ENCODE peak calls at places on chromosomes 11 and 22, in six cellular contexts. Z is HFF-Myc; A is left ventricle myocardium inferior; C is cardiac fibroblast; G is thyroid gland; V is CD8-positive, alpha-beta T cell. P is an unnamed sample.

GRCh38 chr11:86497310-86497709 is 122.6 kb downstream of the CCDC81 start:
- DNase-seq in Z (no peak), A (no peak), C (peak), G (no peak), V (no peak), P (no peak)

GRCh38 chr11:96627379-96627778 is 237.6 kb downstream of the JRKL start:
- DNase-seq in Z (no peak), A (no peak), C (no peak), G (no peak), V (no peak), P (no peak)

GRCh38 chr22:47333625-47334024 is 571.2 kb downstream of the TBC1D22A start:
- DNase-seq in Z (peak), A (no peak), C (peak), G (no peak), V (no peak), P (no peak)

GRCh38 chr11:11998091-11998781 is 10.2 kb downstream of the DKK3 start:
- DNase-seq in Z (peak), A (no peak), C (peak), G (no peak), V (no peak), P (peak)

GRCh38 chr11:116499396-116500001 is 273.3 kb downstream of the BUD13 start:
- DNase-seq in Z (peak), A (peak), C (peak), G (peak), V (no peak), P (peak)

GRCh38 chr22:19611590-19611989 is 87.4 kb upstream of the CLDN5 start:
- DNase-seq in Z (no peak), A (no peak), C (no peak), G (no peak), V (no peak), P (no peak)

GRCh38 chr22:43853328-43853931 is 8.9 kb downstream of the SULT4A1 start:
- DNase-seq in Z (no peak), A (no peak), C (no peak), G (no peak), V (no peak), P (no peak)

GRCh38 chr22:35977136-35977535 is 51.5 kb downstream of the RBFOX2 start:
- DNase-seq in Z (no peak), A (no peak), C (peak), G (no peak), V (no peak), P (no peak)

GRCh38 chr22:22171357-22172218 is 73.0 kb upstream of the VPREB1 start:
- DNase-seq in Z (no peak), A (no peak), C (peak), G (no peak), V (no peak), P (no peak)
- TF ChIP-seq CTCF in Z (peak), A (peak), C (peak), G (no peak), V (no peak), P (peak)

DNA sequence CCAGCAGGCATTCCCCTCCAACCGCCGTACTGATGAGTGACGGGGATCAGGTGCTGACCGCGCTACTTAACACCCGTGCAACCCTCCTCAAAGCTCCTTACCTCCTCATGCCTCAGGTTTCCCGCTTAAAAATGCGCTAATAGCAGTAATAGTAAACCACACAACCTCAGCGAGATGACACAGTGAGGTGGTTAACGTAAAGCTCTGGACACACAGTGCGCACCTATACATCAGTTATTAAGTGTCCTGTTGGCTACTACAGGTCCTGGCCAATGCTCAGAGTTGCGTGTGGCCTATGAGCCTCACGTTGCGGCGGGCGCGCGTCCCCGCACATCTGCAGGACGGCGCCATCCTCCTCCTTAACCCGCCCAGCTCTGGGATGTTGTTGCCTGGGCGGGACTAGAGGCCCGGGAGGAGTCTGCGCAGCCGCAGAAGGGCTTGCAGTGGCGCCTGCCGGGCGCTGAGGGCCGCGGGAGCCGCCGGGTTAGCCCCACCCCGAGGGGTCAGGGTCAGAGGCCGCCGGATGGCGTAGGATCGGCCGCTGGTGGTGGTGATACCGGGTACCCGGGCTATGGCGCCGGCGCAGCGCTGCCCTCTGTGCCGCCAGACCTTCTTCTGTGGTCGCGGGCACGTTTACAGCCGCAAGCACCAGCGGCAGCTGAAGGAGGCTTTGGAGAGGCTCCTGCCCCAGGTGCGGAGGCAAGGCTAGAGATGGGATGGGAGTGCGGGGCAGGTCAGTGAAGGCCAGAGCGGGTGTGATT is at the start of gene CENATAC:
- DNase-seq in Z (peak), A (peak), C (peak), G (peak), V (peak), P (peak)
- TF ChIP-seq CTCF in Z (no peak), A (peak), C (no peak), G (no peak), V (no peak), P (peak)

GRCh38 chr22:38126928-38127668 is 16.6 kb upstream of the BAIAP2L2 start:
- DNase-seq in Z (no peak), A (no peak), C (no peak), G (no peak), V (no peak), P (no peak)

GRCh38 chr22:38125038-38125610 is 14.6 kb upstream of the BAIAP2L2 start:
- DNase-seq in Z (no peak), A (no peak), C (no peak), G (no peak), V (no peak), P (no peak)

GRCh38 chr22:38122616-38123015 is 12.1 kb upstream of the BAIAP2L2 start:
- DNase-seq in Z (no peak), A (no peak), C (no peak), G (no peak), V (no peak), P (no peak)

GRCh38 chr22:38125731-38126344 is 15.4 kb upstream of the BAIAP2L2 start:
- DNase-seq in Z (no peak), A (no peak), C (no peak), G (no peak), V (no peak), P (no peak)

GRCh38 chr22:38124236-38124974 is 13.9 kb upstream of the BAIAP2L2 start:
- DNase-seq in Z (no peak), A (no peak), C (no peak), G (no peak), V (no peak), P (no peak)
- TF ChIP-seq CTCF in Z (no peak), A (no peak), C (no peak), G (no peak), V (no peak), P (no peak)

GRCh38 chr22:49590381-49590780 is 237.3 kb downstream of the BRD1 start:
- DNase-seq in Z (no peak), A (no peak), C (no peak), G (no peak), V (no peak), P (no peak)

GRCh38 chr22:49589301-49589700 is 238.4 kb downstream of the BRD1 start:
- DNase-seq in Z (no peak), A (no peak), C (no peak), G (no peak), V (no peak), P (no peak)

GRCh38 chr22:49592780-49593501 is 234.7 kb downstream of the BRD1 start:
- DNase-seq in Z (no peak), A (no peak), C (no peak), G (no peak), V (no peak), P (no peak)

GRCh38 chr22:49589811-49590210 is 237.9 kb downstream of the BRD1 start:
- DNase-seq in Z (no peak), A (no peak), C (no peak), G (no peak), V (no peak), P (no peak)

GRCh38 chr22:49590851-49591445 is 236.7 kb downstream of the BRD1 start:
- DNase-seq in Z (no peak), A (no peak), C (no peak), G (no peak), V (no peak), P (no peak)
- TF ChIP-seq CTCF in Z (no peak), A (no peak), C (no peak), G (no peak), V (no peak), P (no peak)

GRCh38 chr11:60914620-60915249 is 777 bp downstream of the TMEM109 start:
- DNase-seq in Z (no peak), A (no peak), C (peak), G (peak), V (no peak), P (no peak)

GRCh38 chr11:60912223-60912850 is 1.6 kb upstream of the TMEM109 start:
- DNase-seq in Z (no peak), A (no peak), C (no peak), G (peak), V (no peak), P (no peak)

GRCh38 chr11:60912851-60913550 is 957 bp upstream of the TMEM109 start:
- DNase-seq in Z (no peak), A (no peak), C (no peak), G (peak), V (no peak), P (no peak)

GRCh38 chr11:60915250-60915914 is 1.4 kb downstream of the TMEM109 start:
- DNase-seq in Z (no peak), A (peak), C (peak), G (peak), V (peak), P (no peak)

GRCh38 chr11:60913793-60914619 is at the start of gene TMEM109:
- DNase-seq in Z (peak), A (peak), C (peak), G (peak), V (peak), P (peak)
- TF ChIP-seq CTCF in Z (no peak), A (no peak), C (no peak), G (peak), V (no peak), P (peak)